ENCODE peak calls at places on chromosomes 2 and 18, in four cellular contexts. M, O, R and Y are unnamed samples.

GRCh38 chr2:20579866-20580265 is 71.0 kb downstream of the HS1BP3 start:
- DNase-seq in M (no peak), O (no peak), R (no peak), Y (no peak)

GRCh38 chr2:19369341-19369955 is 11.0 kb upstream of the OSR1 start:
- DNase-seq in M (no peak), O (no peak), R (no peak), Y (no peak)

GRCh38 chr2:106294182-106294581 is 100.1 kb upstream of the UXS1 start:
- DNase-seq in M (no peak), O (no peak), R (no peak), Y (no peak)

GRCh38 chr2:217360781-217361485 is 501.1 kb upstream of the TNP1 start:
- DNase-seq in M (no peak), O (no peak), R (no peak), Y (no peak)

GRCh38 chr2:202172439-202173191 is 65.8 kb downstream of the SUMO1 start:
- DNase-seq in M (no peak), O (peak; percentile 22), R (peak; percentile 57), Y (peak; percentile 77)

GRCh38 chr2:164151518-164151917 is 415.7 kb upstream of the FIGN start:
- DNase-seq in M (no peak), O (no peak), R (no peak), Y (no peak)

GRCh38 chr2:240836781-240837467 is 16.9 kb upstream of the KIF1A start:
- DNase-seq in M (no peak), O (no peak), R (no peak), Y (peak; percentile 51)

GRCh38 chr2:167729911-167730310 is 517.5 kb downstream of the STK39 start:
- DNase-seq in M (no peak), O (no peak), R (no peak), Y (no peak)

GRCh38 chr2:215466097-215466909 is 30.4 kb upstream of the FN1 start:
- DNase-seq in M (no peak), O (no peak), R (no peak), Y (no peak)

GRCh38 chr18:11518788-11519685 is 90.4 kb upstream of the SLC35G4 start:
- DNase-seq in M (no peak), O (peak; percentile 48), R (peak; percentile 44), Y (no peak)

GRCh38 chr18:10522574-10522973 is 3.3 kb upstream of the NAPG start:
- DNase-seq in M (no peak), O (no peak), R (no peak), Y (no peak)

GRCh38 chr2:27752551-27753237 is 18.8 kb upstream of the MRPL33 start:
- DNase-seq in M (no peak), O (no peak), R (no peak), Y (no peak)

GRCh38 chr2:159140070-159140774 is 146.3 kb downstream of the WDSUB1 start:
- DNase-seq in M (no peak), O (no peak), R (no peak), Y (no peak)

GRCh38 chr2:237572742-237573101 is 6.3 kb downstream of the PRLH start:
- DNase-seq in M (no peak), O (no peak), R (no peak), Y (no peak)

GRCh38 chr2:190318931-190319556 is 582 bp downstream of the HIBCH start:
- DNase-seq in M (no peak), O (peak; percentile 26), R (no peak), Y (peak; percentile 65)